ENCODE peak calls at places on chromosomes 2 and 18, in seven cellular contexts. R, N, A, J, Z, F and I are unnamed samples.

GRCh38 chr2:234025475-234025874 is 25.0 kb upstream of the SPP2 start:
- DNase-seq in A (no peak), R (no peak), N (no peak), Z (peak; percentile 73), F (no peak), J (no peak), I (no peak)

GRCh38 chr2:24047703-24048033 is 477 bp upstream of the WDCP start:
- DNase-seq in R (no peak), J (no peak), N (no peak), Z (no peak), F (no peak), A (no peak), I (no peak)

GRCh38 chr2:75100691-75101236 is 98.6 kb downstream of the TACR1 start:
- DNase-seq in R (peak; percentile 80), A (no peak), N (no peak), F (no peak), Z (no peak), J (no peak), I (no peak)

GRCh38 chr2:605674-606608 is 71.3 kb downstream of the TMEM18 start:
- DNase-seq in N (no peak), R (no peak), A (no peak), F (no peak), Z (no peak), J (no peak), I (no peak)

GRCh38 chr2:201618744-201619654 is 24.3 kb downstream of the TMEM237 start:
- DNase-seq in J (no peak), F (no peak), N (no peak), A (no peak), Z (no peak), R (peak; percentile 56), I (peak; percentile 81)

GRCh38 chr2:132901661-132902060 is 231.7 kb upstream of the LYPD1 start:
- DNase-seq in F (no peak), A (no peak), N (no peak), Z (no peak), J (no peak), R (no peak), I (no peak)

GRCh38 chr2:1677833-1678165 is 66.5 kb downstream of the PXDN start:
- DNase-seq in Z (no peak), J (no peak), R (no peak), A (no peak), N (no peak), F (no peak), I (no peak)

GRCh38 chr2:205556841-205557539 is 125.3 kb upstream of the NRP2 start:
- DNase-seq in F (no peak), Z (no peak), N (no peak), A (peak; percentile 13), R (no peak), J (no peak), I (no peak)

GRCh38 chr2:40348665-40349064 is 103.2 kb downstream of the SLC8A1 start:
- DNase-seq in N (no peak), A (no peak), F (no peak), Z (no peak), R (peak; percentile 93), J (no peak), I (no peak)

GRCh38 chr18:23844991-23845680 is 155.9 kb downstream of the LAMA3 start:
- DNase-seq in A (peak; percentile 52), F (no peak), J (peak; percentile 49), R (peak; percentile 77), Z (no peak), N (no peak), I (peak; percentile 49)

GRCh38 chr2:24993797-24994196 is 22.0 kb upstream of the DNAJC27 start:
- DNase-seq in N (no peak), A (no peak), R (peak; percentile 61), Z (no peak), F (no peak), J (no peak), I (no peak)

GRCh38 chr2:136077138-136077537 is 40.8 kb downstream of the CXCR4 start:
- DNase-seq in A (no peak), R (no peak), Z (no peak), J (peak; percentile 12), N (no peak), F (no peak), I (no peak)

GRCh38 chr18:58251416-58251815 is 207.4 kb downstream of the NEDD4L start:
- DNase-seq in F (no peak), R (no peak), A (no peak), Z (no peak), J (no peak), N (no peak), I (no peak)

GRCh38 chr2:217994776-217995274 is 8.0 kb downstream of the TNS1 start:
- DNase-seq in R (peak; percentile 91), J (no peak), N (no peak), F (no peak), A (no peak), Z (no peak), I (peak; percentile 16)

GRCh38 chr2:241047253-241048010 is 49.0 kb downstream of the SNED1 start:
- DNase-seq in J (no peak), A (no peak), N (no peak), F (no peak), Z (no peak), R (no peak), I (no peak)

GRCh38 chr18:9615973-9616559 is 1.7 kb upstream of the PPP4R1 start:
- DNase-seq in A (no peak), F (no peak), N (no peak), Z (no peak), J (no peak), R (peak; percentile 55), I (peak; percentile 72)

DNA sequence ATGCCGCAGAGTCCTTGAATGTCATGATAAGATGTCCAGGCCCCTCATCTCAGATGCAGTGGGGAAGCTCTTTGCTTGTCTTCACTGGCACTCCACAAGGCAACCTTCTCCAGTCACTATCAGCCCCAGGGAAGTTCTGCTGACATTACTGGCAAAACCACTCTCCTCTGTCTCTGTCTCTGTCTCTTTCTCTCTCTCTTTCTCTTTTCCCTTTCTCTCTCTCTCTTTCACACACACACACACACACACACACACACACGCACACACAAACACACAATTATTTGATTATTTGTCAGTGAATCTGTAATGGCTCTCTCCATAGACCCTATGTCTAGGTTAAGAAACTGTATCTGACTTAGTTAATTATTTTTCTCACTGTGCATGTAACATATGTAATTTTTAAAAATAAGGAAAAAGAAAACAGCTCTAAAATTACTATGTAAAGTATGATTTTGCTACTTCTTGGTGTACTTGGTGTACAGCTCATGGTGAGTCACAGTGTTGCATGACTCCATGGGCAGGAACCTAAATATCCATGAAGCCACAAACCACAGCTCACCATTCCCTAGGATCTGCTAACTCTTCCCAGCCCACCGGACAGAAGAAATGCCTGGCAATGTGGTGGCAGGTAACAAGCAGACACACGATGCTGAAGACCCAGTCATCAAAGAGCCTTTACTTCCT is 594.9 kb upstream of the ID2 start:
- DNase-seq in N (no peak), Z (no peak), R (peak; percentile 99), A (no peak), J (no peak), F (no peak), I (no peak)
- H2AFZ ChIP-seq in N (peak overlapping the region; percentile 2), Z (no peak overlapping the region), R (no peak overlapping the region), A (no peak overlapping the region), J (no peak overlapping the region), F (no peak overlapping the region), I (no peak overlapping the region)

DNA sequence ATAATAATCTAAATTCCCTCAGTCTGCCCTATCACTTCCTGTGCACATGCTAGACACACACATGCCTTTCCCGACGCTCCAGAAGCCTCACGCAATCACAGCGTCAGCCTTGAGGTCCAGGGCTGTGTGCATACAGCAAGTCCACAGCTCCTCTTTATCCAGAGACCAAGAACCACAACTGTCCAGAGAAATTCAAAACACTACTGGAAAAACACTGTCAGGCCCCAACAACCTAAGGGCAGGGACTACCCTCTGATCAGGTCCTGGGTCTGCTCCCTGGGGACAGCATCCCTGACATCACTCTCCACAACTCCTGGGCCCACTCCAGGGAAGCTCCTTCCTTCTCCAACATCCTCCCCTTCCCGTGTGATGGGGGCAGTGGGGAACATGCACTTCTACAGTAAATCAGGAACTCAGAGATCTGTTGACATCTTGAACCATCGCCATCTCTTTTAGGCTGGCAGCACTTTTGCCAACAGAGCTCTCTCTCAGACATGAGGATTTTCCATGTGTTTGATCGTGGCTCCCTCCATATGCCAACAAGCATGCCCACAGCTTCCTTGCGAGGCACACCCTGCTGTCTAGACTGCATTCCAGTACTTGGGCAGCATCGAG is 15.3 kb downstream of the TEX51 start:
- DNase-seq in F (no peak), Z (no peak), A (no peak), N (no peak), J (no peak), R (no peak), I (no peak)
- H3K9me3 ChIP-seq in F (no peaks in the 10 kb centered on the region), Z (no peaks in the 10 kb centered on the region), A (no peaks in the 10 kb centered on the region), N (no peaks in the 10 kb centered on the region), J (no peaks in the 10 kb centered on the region), R (no peaks in the 10 kb centered on the region), I (peaks cover 4% of the 10 kb centered on the region)

GRCh38 chr18:3368193-3368592 is 81.8 kb upstream of the TGIF1 start:
- DNase-seq in J (no peak), Z (no peak), N (no peak), A (no peak), R (peak; percentile 90), F (no peak), I (no peak)

GRCh38 chr18:3367491-3368091 is 82.4 kb upstream of the TGIF1 start:
- DNase-seq in Z (no peak), F (no peak), J (no peak), A (no peak), R (peak; percentile 81), N (no peak), I (no peak)
- H2AFZ ChIP-seq in Z (no peak overlapping the region), F (no peak overlapping the region), J (no peak overlapping the region), A (no peak overlapping the region), R (no peak overlapping the region), N (no peak overlapping the region), I (no peak overlapping the region)

GRCh38 chr2:182559623-182560022 is 132.8 kb upstream of the PDE1A start:
- DNase-seq in A (no peak), J (no peak), Z (no peak), R (peak; percentile 33), N (no peak), F (no peak), I (no peak)
- H3K9me3 ChIP-seq in A (no peaks in the 10 kb centered on the region), J (no peaks in the 10 kb centered on the region), Z (no peaks in the 10 kb centered on the region), R (no peaks in the 10 kb centered on the region), N (no peaks in the 10 kb centered on the region), F (no peaks in the 10 kb centered on the region), I (no peaks in the 10 kb centered on the region)

GRCh38 chr2:184504252-184504651 is 94.1 kb upstream of the ZNF804A start:
- DNase-seq in N (no peak), R (no peak), F (no peak), A (no peak), J (no peak), Z (peak; percentile 7), I (no peak)

DNA sequence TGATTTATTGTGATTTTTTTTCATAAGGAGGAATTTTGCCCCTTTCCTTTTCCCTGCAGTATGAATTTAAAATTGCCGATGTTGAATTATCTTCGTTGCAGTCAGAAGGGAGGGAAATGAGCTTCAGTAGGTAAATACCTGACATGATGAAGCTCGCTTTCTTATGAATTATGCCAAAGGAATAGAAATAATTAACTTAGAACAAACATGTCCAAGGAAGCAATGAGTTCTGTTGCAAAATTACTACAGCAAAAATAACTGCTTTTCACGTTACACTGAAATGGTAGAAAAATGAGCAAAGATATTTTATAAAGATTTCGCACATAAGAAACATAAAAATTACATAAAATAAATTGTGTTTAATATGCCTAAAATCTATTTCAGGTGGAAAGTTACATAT is 91.1 kb upstream of the ZNF804A start:
- DNase-seq in J (no peak), A (no peak), Z (no peak), F (no peak), R (no peak), N (no peak), I (no peak)
- H2AFZ ChIP-seq in J (no peak overlapping the region), A (no peak overlapping the region), Z (no peak overlapping the region), F (no peak overlapping the region), R (no peak overlapping the region), N (no peak overlapping the region), I (no peak overlapping the region)